ENCODE peak calls at places on chromosomes 11 and 22, in six cellular contexts. L is AG04450, T is aorta, V is uterus, Z is transverse colon, U is stomach. N is an unnamed sample. For H3K27me3, the result is how much of the 10 kb centered on the place peaks cover.

GRCh38 chr11:105935791-105936190 is 86.2 kb downstream of the MSANTD4 start:
- DNase-seq in L (no peak), T (no peak), V (no peak), Z (no peak), U (no peak), N (peak)

GRCh38 chr11:36997656-36998055 is 399.6 kb upstream of the RAG2 start:
- DNase-seq in L (no peak), T (no peak), V (no peak), Z (no peak), U (no peak), N (no peak)

GRCh38 chr22:45584621-45585436 is 82.1 kb downstream of the FBLN1 start:
- DNase-seq in L (no peak), T (peak), V (no peak), Z (no peak), U (no peak), N (no peak)

GRCh38 chr11:20162824-20163777 is 2.8 kb upstream of the DBX1 start:
- DNase-seq in L (no peak), T (peak), V (no peak), Z (no peak), U (no peak), N (no peak)

GRCh38 chr11:86919557-86920210 is 35.5 kb downstream of the FZD4 start:
- DNase-seq in L (peak), T (no peak), V (no peak), Z (no peak), U (no peak), N (no peak)

GRCh38 chr11:35682230-35683195 is 19.9 kb downstream of the TRIM44 start:
- DNase-seq in L (no peak), T (no peak), V (no peak), Z (peak), U (no peak), N (no peak)

GRCh38 chr11:22471405-22471804 is 133.2 kb downstream of the SLC17A6 start:
- DNase-seq in L (no peak), T (no peak), V (no peak), Z (no peak), U (no peak), N (no peak)

GRCh38 chr11:56917708-56918450 is 70.8 kb upstream of the OR5AK2 start:
- DNase-seq in L (no peak), T (no peak), V (no peak), Z (no peak), U (no peak), N (no peak)

GRCh38 chr11:119338318-119338890 is 2.3 kb downstream of the C1QTNF5 start:
- DNase-seq in L (no peak), T (peak), V (peak), Z (peak), U (peak), N (no peak)

GRCh38 chr11:31809857-31810778 is 1.0 kb downstream of the PAX6 start:
- DNase-seq in L (no peak), T (peak), V (no peak), Z (no peak), U (no peak), N (no peak)

GRCh38 chr22:22720724-22721261 is 76.4 kb downstream of the GGTLC2 start:
- DNase-seq in L (no peak), T (no peak), V (no peak), Z (peak), U (no peak), N (no peak)

GRCh38 chr22:29475550-29475949 is 4.5 kb upstream of the NEFH start:
- DNase-seq in L (no peak), T (no peak), V (no peak), Z (no peak), U (no peak), N (no peak)

GRCh38 chr22:19719488-19720021 is 3.8 kb upstream of the GP1BB start:
- DNase-seq in L (no peak), T (no peak), V (no peak), Z (no peak), U (no peak), N (no peak)

GRCh38 chr11:34251640-34251980 is 106.2 kb downstream of the ABTB2 start:
- DNase-seq in L (no peak), T (no peak), V (no peak), Z (no peak), U (no peak), N (no peak)

GRCh38 chr11:120310875-120311274 is 14.2 kb upstream of the TLCD5 start:
- DNase-seq in L (no peak), T (no peak), V (no peak), Z (peak), U (no peak), N (no peak)

GRCh38 chr22:35930933-35931332 is 97.7 kb downstream of the RBFOX2 start:
- DNase-seq in L (peak), T (no peak), V (peak), Z (no peak), U (no peak), N (no peak)

GRCh38 chr11:79081441-79082124 is 359.2 kb downstream of the TENM4 start:
- DNase-seq in L (no peak), T (no peak), V (no peak), Z (no peak), U (no peak), N (no peak)

GRCh38 chr11:126701555-126701897 is 299.0 kb downstream of the KIRREL3 start:
- DNase-seq in L (no peak), T (no peak), V (no peak), Z (no peak), U (no peak), N (no peak)

GRCh38 chr22:38220163-38220562 is 18.4 kb downstream of the MAFF start:
- DNase-seq in L (no peak), T (no peak), V (no peak), Z (no peak), U (no peak), N (no peak)

GRCh38 chr11:118430956-118431355 is 5.3 kb upstream of the KMT2A start:
- DNase-seq in L (no peak), T (no peak), V (no peak), Z (no peak), U (no peak), N (no peak)

GRCh38 chr22:32805586-32805881 is 4.0 kb downstream of the TIMP3 start:
- DNase-seq in L (no peak), T (no peak), V (no peak), Z (no peak), U (no peak), N (no peak)

GRCh38 chr22:32804823-32805585 is 3.5 kb downstream of the TIMP3 start:
- DNase-seq in L (no peak), T (no peak), V (peak), Z (no peak), U (no peak), N (no peak)

GRCh38 chr22:32802291-32802826 is 854 bp downstream of the TIMP3 start:
- DNase-seq in L (no peak), T (no peak), V (no peak), Z (no peak), U (no peak), N (no peak)

GRCh38 chr22:32803020-32803758 is 1.7 kb downstream of the TIMP3 start:
- DNase-seq in L (no peak), T (peak), V (peak), Z (no peak), U (no peak), N (no peak)

DNA sequence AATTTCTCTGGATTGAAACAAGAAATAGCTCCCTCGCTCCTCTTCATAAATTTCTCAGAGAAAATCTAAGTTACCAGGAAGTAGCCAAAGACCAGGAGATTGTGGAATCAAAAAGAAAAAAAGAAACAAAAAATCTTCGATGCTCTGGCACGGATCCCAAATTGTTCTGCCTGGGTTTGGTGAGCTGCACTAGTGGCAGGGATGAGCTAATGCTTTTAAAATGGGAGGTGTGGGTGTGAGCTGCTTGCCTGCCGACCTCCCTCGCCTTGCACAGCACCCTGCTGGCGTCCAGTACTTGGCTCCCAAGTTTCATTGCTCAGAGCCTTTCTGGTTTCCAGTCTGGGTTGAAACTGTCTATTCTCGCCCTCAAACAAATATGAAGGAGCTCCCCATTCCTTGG is 2.5 kb downstream of the TIMP3 start:
- DNase-seq in L (no peak), T (no peak), V (peak), Z (no peak), U (no peak), N (no peak)
- H3K4me3 ChIP-seq in L (peak), T (peak), V (peak), Z (peak), U (peak), N (peak)

DNA sequence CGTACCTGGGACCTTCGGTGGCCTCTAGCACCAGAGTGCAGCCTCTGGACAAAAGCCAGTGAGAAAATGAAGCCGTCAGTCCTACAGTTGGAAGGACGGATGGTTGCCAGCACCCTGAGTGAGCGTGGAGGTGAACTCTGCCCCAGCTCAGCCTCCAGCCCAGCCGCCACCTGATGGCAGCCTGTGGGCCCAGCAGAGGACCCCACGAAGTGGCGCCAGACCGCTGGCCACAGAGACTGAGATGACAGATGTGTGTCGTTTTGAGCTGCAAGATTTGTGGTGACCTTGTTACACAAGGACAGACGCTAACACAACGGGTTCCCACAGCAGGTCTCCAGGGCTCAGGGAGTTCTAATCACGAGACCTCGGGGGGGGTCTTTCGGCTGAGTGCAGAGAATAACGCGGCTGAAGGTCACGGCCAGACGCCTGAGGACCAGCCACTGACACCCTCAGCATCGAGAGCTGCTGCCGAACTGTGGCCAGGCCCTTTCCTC is 75.0 kb downstream of the BRD1 start:
- DNase-seq in L (no peak), T (no peak), V (no peak), Z (no peak), U (no peak), N (no peak)
- H3K27me3 ChIP-seq in L (under half), T (under half), V (under half), Z (under half), U (under half), N (under half)

GRCh38 chr11:66116576-66117361 is 46.7 kb downstream of the PACS1 start:
- DNase-seq in L (no peak), T (no peak), V (no peak), Z (no peak), U (no peak), N (no peak)
- H3K4me3 ChIP-seq in L (no peak), T (no peak), V (no peak), Z (no peak), U (no peak), N (no peak)

DNA sequence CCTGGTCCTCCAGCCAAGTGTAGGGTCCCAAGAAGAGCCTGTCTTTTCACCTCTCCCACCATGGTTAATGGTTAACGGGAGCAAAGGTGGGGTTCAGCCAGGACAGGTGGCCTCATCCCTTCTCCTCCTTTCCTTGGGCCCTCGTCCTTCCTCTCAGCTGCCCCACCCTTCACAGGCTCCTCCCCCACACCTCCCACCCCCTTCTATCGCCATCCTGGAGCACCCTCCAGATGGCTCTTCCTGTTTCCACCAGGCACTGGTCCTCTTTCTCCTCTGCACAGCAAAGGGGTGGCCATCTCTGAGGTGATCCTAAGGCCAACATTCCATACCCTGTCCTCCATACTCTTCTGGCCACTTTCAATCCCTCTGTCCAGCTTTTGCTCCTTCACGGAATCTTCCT is 48.9 kb downstream of the SLC22A12 start:
- DNase-seq in L (no peak), T (no peak), V (no peak), Z (no peak), U (no peak), N (no peak)
- H3K27me3 ChIP-seq in L (half or more), T (under half), V (under half), Z (half or more), U (under half), N (half or more)

DNA sequence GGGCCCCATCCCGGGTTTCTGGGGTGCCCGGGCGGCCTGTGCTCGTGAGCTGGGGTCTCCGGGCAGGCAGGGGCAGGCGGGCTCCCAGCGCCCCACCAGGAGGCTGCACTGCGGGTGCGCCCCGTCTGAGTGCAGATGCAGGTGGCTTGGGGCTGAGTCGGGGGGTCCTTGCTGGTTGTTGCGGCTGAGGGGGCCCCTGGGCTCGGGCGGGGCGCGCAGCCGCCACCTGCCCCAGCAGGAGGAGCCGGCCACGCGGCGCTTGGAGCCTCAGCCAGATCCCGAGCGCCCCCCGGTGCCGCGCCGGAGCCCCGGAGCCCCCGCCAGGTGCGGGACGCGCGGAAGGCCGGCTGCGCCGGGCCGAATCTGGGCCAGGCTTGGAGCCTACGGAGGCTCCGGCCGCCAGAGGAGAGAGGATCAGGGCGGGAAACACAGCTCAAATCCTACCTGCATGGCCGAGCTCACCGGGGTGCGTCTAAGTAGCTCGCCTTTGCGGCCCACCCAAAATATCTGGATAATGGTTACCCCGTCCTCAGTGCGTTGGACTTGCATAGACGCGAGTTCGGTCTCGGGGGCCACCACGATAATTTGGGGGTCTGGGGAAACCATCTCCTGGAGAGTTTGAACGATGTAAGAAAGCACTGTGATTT is 625 bp upstream of the IGF2 start:
- DNase-seq in L (no peak), T (no peak), V (no peak), Z (no peak), U (no peak), N (no peak)
- H3K4me3 ChIP-seq in L (no peak), T (no peak), V (no peak), Z (no peak), U (peak), N (no peak)

DNA sequence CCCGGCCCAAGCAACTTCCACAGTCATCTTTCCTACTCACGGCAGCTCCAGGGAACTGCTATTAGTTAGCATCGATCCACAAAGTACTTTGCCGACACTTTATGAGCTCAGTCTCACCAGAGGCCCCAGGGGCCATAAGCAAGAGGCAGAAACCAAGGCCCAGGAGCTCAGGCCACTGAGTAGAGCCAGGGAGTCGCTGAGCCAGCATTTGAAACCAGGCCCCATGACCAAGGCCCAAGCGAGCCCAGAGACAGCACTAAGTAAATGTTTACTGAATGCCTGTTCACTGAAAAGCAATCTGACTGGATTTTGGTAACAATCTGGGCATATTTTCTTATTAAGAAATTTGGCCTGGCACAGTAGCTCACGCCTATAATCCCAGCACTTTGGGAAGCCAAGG is 43.3 kb downstream of the ARRB1 start:
- DNase-seq in L (no peak), T (peak), V (no peak), Z (no peak), U (peak), N (no peak)
- H3K27me3 ChIP-seq in L (under half), T (under half), V (under half), Z (under half), U (under half), N (under half)

DNA sequence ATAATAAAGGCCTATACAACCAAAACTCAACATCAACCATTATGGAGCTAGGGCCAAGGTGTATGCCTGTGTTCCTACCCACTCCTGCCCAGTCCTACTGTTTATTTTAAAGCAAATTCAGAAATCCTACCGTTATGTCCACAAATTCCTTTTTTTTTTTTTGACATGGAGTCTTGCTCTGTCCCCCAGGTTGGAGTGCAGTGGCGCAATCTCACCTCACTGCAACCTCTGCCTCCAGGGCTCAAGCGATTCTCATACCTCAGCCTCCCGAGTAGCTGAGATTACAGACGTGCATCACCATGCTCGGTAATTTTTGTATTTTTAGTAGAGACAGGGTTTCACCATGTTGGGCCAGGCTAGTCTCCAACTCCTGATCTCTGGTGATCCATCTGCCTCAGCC is 3.1 kb upstream of the CPT1A start:
- DNase-seq in L (no peak), T (no peak), V (no peak), Z (no peak), U (no peak), N (no peak)
- H3K4me3 ChIP-seq in L (no peak), T (no peak), V (no peak), Z (no peak), U (no peak), N (no peak)